ENCODE peak calls at places on chromosomes 7 and 10, in seven cellular contexts. S is Peyer's patch, R is HepG2, Q is psoas muscle, K is thoracic aorta, I is left ventricle myocardium inferior, O is ovary. X is an unnamed sample.

GRCh38 chr10:72335394-72336258 is 19.1 kb downstream of the DNAJB12 start:
- DNase-seq in S (peak), R (no peak), Q (peak), K (no peak), I (peak), O (peak), X (peak)

GRCh38 chr10:58952747-58953466 is 223.5 kb upstream of the PHYHIPL start:
- DNase-seq in S (no peak), R (peak), Q (no peak), K (peak), I (no peak), O (peak), X (peak)

GRCh38 chr7:114155766-114156110 is 236.9 kb upstream of the PPP1R3A start:
- DNase-seq in S (no peak), R (no peak), Q (no peak), K (no peak), I (no peak), O (no peak), X (no peak)

GRCh38 chr7:30090111-30090510 is 44.7 kb upstream of the MTURN start:
- DNase-seq in S (no peak), R (no peak), Q (no peak), K (no peak), I (no peak), O (no peak), X (no peak)

GRCh38 chr7:142668495-142668894 is 80.8 kb upstream of the PRSS1 start:
- DNase-seq in S (no peak), R (no peak), Q (no peak), K (no peak), I (no peak), O (no peak), X (no peak)

GRCh38 chr10:73997479-73997805 is 474 bp upstream of the VCL start:
- DNase-seq in S (no peak), R (no peak), Q (no peak), K (peak), I (no peak), O (no peak), X (no peak)

GRCh38 chr7:101792051-101792651 is 25.3 kb upstream of the CUX1 start:
- DNase-seq in S (no peak), R (no peak), Q (peak), K (no peak), I (peak), O (peak), X (no peak)

GRCh38 chr7:4951903-4952636 is 6.9 kb downstream of the MMD2 start:
- DNase-seq in S (no peak), R (no peak), Q (no peak), K (no peak), I (no peak), O (no peak), X (peak)

GRCh38 chr7:129202058-129202777 is 13.8 kb downstream of the SMO start:
- DNase-seq in S (no peak), R (no peak), Q (no peak), K (no peak), I (no peak), O (no peak), X (no peak)

GRCh38 chr7:118169146-118169545 is 14.8 kb upstream of the LSM8 start:
- DNase-seq in S (no peak), R (no peak), Q (no peak), K (no peak), I (no peak), O (no peak), X (no peak)
- TF ChIP-seq CTCF in S (no peak), R (no peak), Q (no peak), K (no peak), I (no peak), O (no peak), X (peak)

GRCh38 chr10:95275726-95276366 is 15.0 kb downstream of the PDLIM1 start:
- DNase-seq in S (no peak), R (no peak), Q (no peak), K (no peak), I (no peak), O (no peak), X (no peak)

GRCh38 chr10:95278061-95278988 is 12.5 kb downstream of the PDLIM1 start:
- DNase-seq in S (no peak), R (peak), Q (peak), K (no peak), I (no peak), O (no peak), X (no peak)

GRCh38 chr10:95277201-95277570 is 13.6 kb downstream of the PDLIM1 start:
- DNase-seq in S (no peak), R (no peak), Q (peak), K (no peak), I (no peak), O (no peak), X (no peak)

GRCh38 chr10:95277614-95278013 is 13.2 kb downstream of the PDLIM1 start:
- DNase-seq in S (no peak), R (no peak), Q (no peak), K (no peak), I (no peak), O (no peak), X (no peak)

GRCh38 chr10:95276367-95277200 is 14.2 kb downstream of the PDLIM1 start:
- DNase-seq in S (peak), R (no peak), Q (no peak), K (no peak), I (no peak), O (no peak), X (no peak)
- H3K27ac ChIP-seq in S (peak), R (peak), Q (peak), K (peak), I (peak), O (no peak), X (no peak)

DNA sequence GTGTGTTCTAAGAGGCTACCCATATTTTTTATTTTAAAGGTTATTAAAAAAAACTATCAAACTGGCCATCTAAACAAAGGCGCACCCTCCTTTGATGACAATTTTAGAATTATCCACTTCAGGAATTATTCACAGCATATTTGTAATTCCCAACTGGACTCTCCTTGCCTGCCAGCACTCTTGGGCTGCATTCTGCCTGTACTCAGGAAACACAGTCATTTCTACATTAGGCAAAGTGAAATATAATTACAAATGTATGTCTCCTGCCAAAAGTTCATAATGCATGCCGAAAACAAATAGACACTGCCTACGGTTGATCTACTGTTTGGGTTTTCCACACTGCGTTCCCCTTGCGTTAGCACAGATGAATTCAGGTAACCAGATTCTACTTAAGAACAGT is 2.0 kb downstream of the HGF start:
- DNase-seq in S (no peak), R (no peak), Q (no peak), K (no peak), I (no peak), O (no peak), X (peak)
- H3K4me3 ChIP-seq in S (no peak), R (no peak), Q (peak), K (peak), I (peak), O (no peak), X (no peak)

GRCh38 chr10:3446233-3446632 is 273.7 kb upstream of the PITRM1 start:
- DNase-seq in S (no peak), R (no peak), Q (no peak), K (no peak), I (no peak), O (no peak), X (no peak)
- TF ChIP-seq CTCF in S (no peak), R (no peak), Q (no peak), K (no peak), I (no peak), O (no peak), X (no peak)

GRCh38 chr7:13447637-13448036 is 541.8 kb downstream of the ETV1 start:
- DNase-seq in S (no peak), R (no peak), Q (no peak), K (no peak), I (no peak), O (no peak), X (no peak)

GRCh38 chr7:13442226-13442625 is 547.2 kb downstream of the ETV1 start:
- DNase-seq in S (no peak), R (no peak), Q (no peak), K (no peak), I (no peak), O (no peak), X (no peak)
- H3K27ac ChIP-seq in S (no peak), R (no peak), Q (no peak), K (no peak), I (no peak), O (no peak), X (no peak)

DNA sequence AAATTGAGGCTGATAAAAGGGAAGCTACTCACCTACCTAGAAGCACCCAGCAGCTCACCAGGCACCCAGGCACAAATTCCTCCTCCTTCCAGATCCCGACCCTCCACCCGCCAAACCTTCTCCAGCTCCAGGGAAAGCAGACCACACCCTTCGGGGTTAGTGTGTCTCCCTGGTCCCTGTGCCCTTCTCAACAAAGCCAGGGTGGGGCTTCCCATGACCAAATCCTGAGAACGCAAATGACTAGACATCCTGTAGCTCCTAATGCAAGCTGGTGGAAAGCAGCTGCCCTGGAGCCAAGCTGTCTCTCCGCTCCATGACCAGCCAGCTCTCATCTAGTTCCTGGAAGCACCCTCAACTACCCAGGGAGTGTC is 4.4 kb downstream of the TBX20 start:
- DNase-seq in S (no peak), R (no peak), Q (no peak), K (no peak), I (peak), O (no peak), X (peak)
- H3K4me3 ChIP-seq in S (no peak), R (no peak), Q (no peak), K (no peak), I (peak), O (no peak), X (peak)

DNA sequence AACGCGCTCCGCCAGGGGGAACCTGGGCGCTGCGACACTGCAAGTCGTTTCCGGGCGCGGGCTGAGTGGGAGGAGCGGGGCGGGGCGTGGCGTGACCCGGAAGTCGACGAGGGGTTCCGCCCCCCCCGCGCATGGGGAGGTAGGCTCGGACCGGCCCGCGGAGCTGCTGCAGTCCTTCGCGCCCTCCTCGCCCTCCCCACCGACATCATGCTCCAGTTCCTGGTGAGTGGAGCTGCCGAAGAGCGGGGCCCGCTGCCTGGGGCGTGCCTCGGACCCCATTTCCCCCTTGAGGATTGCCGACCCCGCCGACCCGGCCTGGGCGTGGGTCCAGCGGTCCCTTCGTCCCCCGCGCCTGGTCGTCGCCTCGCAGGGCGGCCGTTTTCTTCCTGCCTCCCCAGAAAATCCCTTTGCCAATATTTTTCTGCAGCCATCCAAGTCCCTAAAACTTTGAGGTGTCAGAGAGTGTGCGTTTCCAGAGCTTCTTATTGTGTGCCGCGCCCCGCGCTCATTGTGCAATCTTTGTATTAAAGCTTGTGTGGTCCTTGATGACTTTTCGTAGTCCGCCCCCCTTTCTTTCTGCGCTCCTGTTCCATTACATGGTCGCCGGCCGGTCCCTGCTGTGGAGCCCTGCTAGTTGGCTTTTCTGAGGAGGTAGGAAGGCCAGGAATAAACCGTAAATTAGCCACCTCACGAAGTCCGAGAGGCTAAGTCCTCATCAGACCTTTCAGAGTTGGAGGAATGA is at the start of gene STMP1:
- DNase-seq in S (peak), R (peak), Q (peak), K (peak), I (peak), O (peak), X (peak)
- TF ChIP-seq CTCF in S (peak), R (peak), Q (no peak), K (peak), I (no peak), O (no peak), X (peak)

GRCh38 chr7:772392-772791 is 45.3 kb upstream of the PRKAR1B start:
- DNase-seq in S (no peak), R (no peak), Q (peak), K (no peak), I (no peak), O (no peak), X (no peak)
- H3K27ac ChIP-seq in S (peak), R (no peak), Q (no peak), K (no peak), I (no peak), O (peak), X (no peak)

DNA sequence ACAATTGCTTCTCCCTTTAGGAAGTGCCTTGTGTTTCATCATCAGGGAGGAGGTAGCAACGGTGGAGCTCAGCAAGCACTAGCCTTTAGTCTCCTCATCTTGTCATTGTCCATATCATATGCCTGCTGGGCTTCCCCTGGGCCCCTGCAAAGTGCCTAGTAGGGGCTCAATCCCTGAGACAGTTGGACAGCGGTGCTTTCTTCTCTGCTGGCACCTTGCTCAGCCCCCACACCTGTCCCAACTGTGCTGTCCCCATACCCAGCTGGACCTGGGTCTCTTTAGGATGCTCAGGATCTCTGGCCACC is 5.5 kb downstream of the SMARCD3 start:
- DNase-seq in S (peak), R (no peak), Q (no peak), K (no peak), I (no peak), O (no peak), X (no peak)
- H3K4me3 ChIP-seq in S (no peak), R (no peak), Q (no peak), K (no peak), I (no peak), O (no peak), X (no peak)

GRCh38 chr10:113681533-113682470 is 2.1 kb downstream of the CASP7 start:
- DNase-seq in S (no peak), R (no peak), Q (no peak), K (no peak), I (no peak), O (no peak), X (no peak)

GRCh38 chr10:113680172-113681111 is 730 bp downstream of the CASP7 start:
- DNase-seq in S (peak), R (peak), Q (peak), K (peak), I (peak), O (peak), X (peak)

GRCh38 chr10:113683300-113683699 is 3.6 kb downstream of the CASP7 start:
- DNase-seq in S (no peak), R (no peak), Q (no peak), K (no peak), I (no peak), O (no peak), X (no peak)

GRCh38 chr10:113679463-113680171 is at the start of gene CASP7:
- DNase-seq in S (peak), R (peak), Q (peak), K (peak), I (peak), O (peak), X (peak)
- TF ChIP-seq CTCF in S (no peak), R (peak), Q (no peak), K (no peak), I (no peak), O (no peak), X (no peak)